ENCODE peak calls at places on chromosomes 5 and 9, in seven cellular contexts. One of them, this sample, is unnamed.

GRCh38 chr9:126745574-126746411 is 59.0 kb upstream of the ZBTB43 start:
- DNase-seq in fibroblast of mammary gland: no peak
- DNase-seq in choroid plexus epithelial cell: no peak
- DNase-seq in cardiac fibroblast: no peak
- DNase-seq in GM12878: no peak
- DNase-seq in CD8-positive, alpha-beta memory T cell: no peak
- DNase-seq in stomach: no peak
- DNase-seq in this sample: peak

GRCh38 chr5:6634327-6634713 is 1.1 kb downstream of the SRD5A1 start:
- DNase-seq in fibroblast of mammary gland: no peak
- DNase-seq in choroid plexus epithelial cell: peak
- DNase-seq in cardiac fibroblast: no peak
- DNase-seq in GM12878: no peak
- DNase-seq in CD8-positive, alpha-beta memory T cell: no peak
- DNase-seq in stomach: no peak
- DNase-seq in this sample: no peak

GRCh38 chr9:69768716-69769115 is 8.9 kb upstream of the PTAR1 start:
- DNase-seq in fibroblast of mammary gland: peak
- DNase-seq in choroid plexus epithelial cell: peak
- DNase-seq in cardiac fibroblast: peak
- DNase-seq in GM12878: no peak
- DNase-seq in CD8-positive, alpha-beta memory T cell: no peak
- DNase-seq in stomach: no peak
- DNase-seq in this sample: no peak

GRCh38 chr5:31232273-31232888 is 38.9 kb downstream of the CDH6 start:
- DNase-seq in fibroblast of mammary gland: peak
- DNase-seq in choroid plexus epithelial cell: peak
- DNase-seq in cardiac fibroblast: peak
- DNase-seq in GM12878: no peak
- DNase-seq in CD8-positive, alpha-beta memory T cell: no peak
- DNase-seq in stomach: no peak
- DNase-seq in this sample: peak

GRCh38 chr5:14227501-14227900 is 84.4 kb downstream of the TRIO start:
- DNase-seq in fibroblast of mammary gland: no peak
- DNase-seq in choroid plexus epithelial cell: no peak
- DNase-seq in cardiac fibroblast: no peak
- DNase-seq in GM12878: no peak
- DNase-seq in CD8-positive, alpha-beta memory T cell: no peak
- DNase-seq in stomach: no peak
- DNase-seq in this sample: no peak

GRCh38 chr9:32738501-32739172 is 44.7 kb upstream of the TMEM215 start:
- DNase-seq in fibroblast of mammary gland: peak
- DNase-seq in choroid plexus epithelial cell: no peak
- DNase-seq in cardiac fibroblast: peak
- DNase-seq in GM12878: no peak
- DNase-seq in CD8-positive, alpha-beta memory T cell: no peak
- DNase-seq in stomach: no peak
- DNase-seq in this sample: no peak

GRCh38 chr5:143968071-143968878 is 156.3 kb downstream of the HMHB1 start:
- DNase-seq in fibroblast of mammary gland: peak
- DNase-seq in choroid plexus epithelial cell: peak
- DNase-seq in cardiac fibroblast: peak
- DNase-seq in GM12878: peak
- DNase-seq in CD8-positive, alpha-beta memory T cell: no peak
- DNase-seq in stomach: no peak
- DNase-seq in this sample: peak

GRCh38 chr5:83401122-83401620 is 70.4 kb upstream of the VCAN start:
- DNase-seq in fibroblast of mammary gland: peak
- DNase-seq in choroid plexus epithelial cell: no peak
- DNase-seq in cardiac fibroblast: no peak
- DNase-seq in GM12878: peak
- DNase-seq in CD8-positive, alpha-beta memory T cell: no peak
- DNase-seq in stomach: no peak
- DNase-seq in this sample: no peak

GRCh38 chr5:76325876-76326491 is 77.1 kb upstream of the IQGAP2 start:
- DNase-seq in fibroblast of mammary gland: no peak
- DNase-seq in choroid plexus epithelial cell: no peak
- DNase-seq in cardiac fibroblast: no peak
- DNase-seq in GM12878: no peak
- DNase-seq in CD8-positive, alpha-beta memory T cell: peak
- DNase-seq in stomach: no peak
- DNase-seq in this sample: no peak

GRCh38 chr5:150489358-150490295 is 18.3 kb upstream of the NDST1 start:
- DNase-seq in fibroblast of mammary gland: peak
- DNase-seq in choroid plexus epithelial cell: peak
- DNase-seq in cardiac fibroblast: peak
- DNase-seq in GM12878: peak
- DNase-seq in CD8-positive, alpha-beta memory T cell: no peak
- DNase-seq in stomach: no peak
- DNase-seq in this sample: no peak
- H3K4me3 ChIP-seq in fibroblast of mammary gland: no peak
- H3K4me3 ChIP-seq in choroid plexus epithelial cell: no peak
- H3K4me3 ChIP-seq in cardiac fibroblast: peak
- H3K4me3 ChIP-seq in GM12878: peak
- H3K4me3 ChIP-seq in CD8-positive, alpha-beta memory T cell: no peak
- H3K4me3 ChIP-seq in stomach: peak
- H3K4me3 ChIP-seq in this sample: no peak

GRCh38 chr5:140174014-140174413 is 974 bp upstream of the CYSTM1 start:
- DNase-seq in fibroblast of mammary gland: no peak
- DNase-seq in choroid plexus epithelial cell: no peak
- DNase-seq in cardiac fibroblast: no peak
- DNase-seq in GM12878: no peak
- DNase-seq in CD8-positive, alpha-beta memory T cell: no peak
- DNase-seq in stomach: no peak
- DNase-seq in this sample: no peak
- H3K4me3 ChIP-seq in fibroblast of mammary gland: no peak
- H3K4me3 ChIP-seq in choroid plexus epithelial cell: no peak
- H3K4me3 ChIP-seq in cardiac fibroblast: no peak
- H3K4me3 ChIP-seq in GM12878: no peak
- H3K4me3 ChIP-seq in CD8-positive, alpha-beta memory T cell: no peak
- H3K4me3 ChIP-seq in stomach: peak
- H3K4me3 ChIP-seq in this sample: no peak

GRCh38 chr9:128393971-128394370 is 22.8 kb downstream of the URM1 start:
- DNase-seq in fibroblast of mammary gland: no peak
- DNase-seq in choroid plexus epithelial cell: no peak
- DNase-seq in cardiac fibroblast: no peak
- DNase-seq in GM12878: no peak
- DNase-seq in CD8-positive, alpha-beta memory T cell: no peak
- DNase-seq in stomach: no peak
- DNase-seq in this sample: no peak

GRCh38 chr9:128390813-128391711 is 19.9 kb downstream of the URM1 start:
- DNase-seq in fibroblast of mammary gland: no peak
- DNase-seq in choroid plexus epithelial cell: no peak
- DNase-seq in cardiac fibroblast: no peak
- DNase-seq in GM12878: no peak
- DNase-seq in CD8-positive, alpha-beta memory T cell: no peak
- DNase-seq in stomach: no peak
- DNase-seq in this sample: no peak

GRCh38 chr9:128391956-128392301 is 20.8 kb downstream of the URM1 start:
- DNase-seq in fibroblast of mammary gland: no peak
- DNase-seq in choroid plexus epithelial cell: no peak
- DNase-seq in cardiac fibroblast: no peak
- DNase-seq in GM12878: no peak
- DNase-seq in CD8-positive, alpha-beta memory T cell: no peak
- DNase-seq in stomach: no peak
- DNase-seq in this sample: no peak

GRCh38 chr9:128393171-128393761 is 22.1 kb downstream of the URM1 start:
- DNase-seq in fibroblast of mammary gland: no peak
- DNase-seq in choroid plexus epithelial cell: no peak
- DNase-seq in cardiac fibroblast: no peak
- DNase-seq in GM12878: no peak
- DNase-seq in CD8-positive, alpha-beta memory T cell: no peak
- DNase-seq in stomach: no peak
- DNase-seq in this sample: no peak

DNA sequence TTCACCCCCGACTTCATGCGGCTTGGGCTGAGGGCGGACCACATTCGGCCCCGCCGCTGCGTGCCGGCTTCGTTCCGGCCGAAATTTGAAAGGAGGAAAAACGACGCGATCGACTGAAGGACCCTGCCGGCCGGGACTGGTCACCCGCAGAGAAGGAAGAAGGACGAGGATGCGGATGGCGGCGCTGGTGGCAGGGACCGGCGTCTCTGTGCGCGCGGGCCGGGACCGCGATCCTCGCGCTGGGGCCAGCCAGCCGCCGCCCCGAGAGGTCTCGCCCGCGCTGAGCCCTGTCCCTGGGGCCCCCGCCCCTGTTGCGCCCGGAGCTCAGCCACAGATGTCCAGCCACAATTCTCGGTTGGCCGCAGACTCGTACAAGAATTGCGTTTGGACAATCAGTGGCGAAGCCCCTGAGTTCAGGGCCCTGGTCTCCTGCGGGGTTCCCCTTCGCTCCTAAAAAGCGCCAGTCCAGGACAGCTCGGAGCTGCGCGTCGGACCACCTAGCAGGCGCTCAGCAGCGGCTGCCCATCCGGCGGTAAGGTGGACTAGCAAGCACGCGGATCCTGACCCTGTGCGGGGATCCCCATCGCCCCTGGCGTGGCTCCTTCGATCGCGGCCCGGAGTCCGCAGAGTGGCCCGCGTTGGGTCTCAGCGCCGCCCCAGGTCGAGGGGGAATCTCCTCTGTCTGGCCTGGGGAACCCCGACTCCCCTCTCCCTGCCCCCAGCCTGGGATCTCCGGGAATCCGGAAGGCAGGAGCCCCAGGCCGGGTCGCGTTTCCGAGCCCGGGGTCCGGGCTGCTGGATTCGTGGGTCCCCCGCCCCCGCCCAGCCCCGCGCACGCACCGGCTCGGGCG is 21.4 kb downstream of the URM1 start:
- DNase-seq in fibroblast of mammary gland: no peak
- DNase-seq in choroid plexus epithelial cell: no peak
- DNase-seq in cardiac fibroblast: no peak
- DNase-seq in GM12878: no peak
- DNase-seq in CD8-positive, alpha-beta memory T cell: no peak
- DNase-seq in stomach: no peak
- DNase-seq in this sample: no peak
- H3K4me3 ChIP-seq in fibroblast of mammary gland: no peak
- H3K4me3 ChIP-seq in choroid plexus epithelial cell: no peak
- H3K4me3 ChIP-seq in cardiac fibroblast: no peak
- H3K4me3 ChIP-seq in GM12878: no peak
- H3K4me3 ChIP-seq in CD8-positive, alpha-beta memory T cell: no peak
- H3K4me3 ChIP-seq in stomach: no peak
- H3K4me3 ChIP-seq in this sample: no peak

DNA sequence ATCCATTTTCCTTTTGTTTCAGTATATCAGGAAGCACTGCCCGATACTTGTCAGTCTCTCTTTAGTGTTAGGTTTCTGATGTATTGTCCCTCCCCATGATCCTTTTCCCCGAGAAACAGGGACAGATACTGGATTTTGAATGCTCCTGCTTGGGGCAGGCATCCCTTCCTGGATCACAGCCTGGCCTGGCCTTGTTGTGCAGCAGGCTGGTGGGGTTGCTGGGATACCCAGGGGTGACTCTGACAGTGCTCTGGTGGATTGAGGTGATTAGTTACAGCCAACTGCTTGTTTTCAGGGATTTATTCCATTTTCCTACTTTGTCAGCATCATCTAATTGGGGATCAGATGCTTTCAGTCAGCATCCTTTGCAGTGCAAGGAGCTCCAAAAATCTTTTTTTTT is 127.0 kb upstream of the ELL2 start:
- DNase-seq in fibroblast of mammary gland: no peak
- DNase-seq in choroid plexus epithelial cell: no peak
- DNase-seq in cardiac fibroblast: no peak
- DNase-seq in GM12878: no peak
- DNase-seq in CD8-positive, alpha-beta memory T cell: no peak
- DNase-seq in stomach: no peak
- DNase-seq in this sample: no peak
- H3K4me3 ChIP-seq in fibroblast of mammary gland: no peak
- H3K4me3 ChIP-seq in choroid plexus epithelial cell: no peak
- H3K4me3 ChIP-seq in cardiac fibroblast: no peak
- H3K4me3 ChIP-seq in GM12878: no peak
- H3K4me3 ChIP-seq in CD8-positive, alpha-beta memory T cell: no peak
- H3K4me3 ChIP-seq in stomach: no peak
- H3K4me3 ChIP-seq in this sample: no peak

GRCh38 chr5:1293416-1293996 is 1.4 kb downstream of the TERT start:
- DNase-seq in fibroblast of mammary gland: no peak
- DNase-seq in choroid plexus epithelial cell: no peak
- DNase-seq in cardiac fibroblast: no peak
- DNase-seq in GM12878: no peak
- DNase-seq in CD8-positive, alpha-beta memory T cell: no peak
- DNase-seq in stomach: no peak
- DNase-seq in this sample: no peak
- H3K4me3 ChIP-seq in fibroblast of mammary gland: no peak
- H3K4me3 ChIP-seq in choroid plexus epithelial cell: no peak
- H3K4me3 ChIP-seq in cardiac fibroblast: no peak
- H3K4me3 ChIP-seq in GM12878: no peak
- H3K4me3 ChIP-seq in CD8-positive, alpha-beta memory T cell: no peak
- H3K4me3 ChIP-seq in stomach: no peak
- H3K4me3 ChIP-seq in this sample: no peak

GRCh38 chr9:120927125-120928014 is 774 bp upstream of the TRAF1 start:
- DNase-seq in fibroblast of mammary gland: no peak
- DNase-seq in choroid plexus epithelial cell: no peak
- DNase-seq in cardiac fibroblast: no peak
- DNase-seq in GM12878: no peak
- DNase-seq in CD8-positive, alpha-beta memory T cell: no peak
- DNase-seq in stomach: no peak
- DNase-seq in this sample: no peak
- H3K4me3 ChIP-seq in fibroblast of mammary gland: no peak
- H3K4me3 ChIP-seq in choroid plexus epithelial cell: no peak
- H3K4me3 ChIP-seq in cardiac fibroblast: no peak
- H3K4me3 ChIP-seq in GM12878: peak
- H3K4me3 ChIP-seq in CD8-positive, alpha-beta memory T cell: peak
- H3K4me3 ChIP-seq in stomach: peak
- H3K4me3 ChIP-seq in this sample: no peak

DNA sequence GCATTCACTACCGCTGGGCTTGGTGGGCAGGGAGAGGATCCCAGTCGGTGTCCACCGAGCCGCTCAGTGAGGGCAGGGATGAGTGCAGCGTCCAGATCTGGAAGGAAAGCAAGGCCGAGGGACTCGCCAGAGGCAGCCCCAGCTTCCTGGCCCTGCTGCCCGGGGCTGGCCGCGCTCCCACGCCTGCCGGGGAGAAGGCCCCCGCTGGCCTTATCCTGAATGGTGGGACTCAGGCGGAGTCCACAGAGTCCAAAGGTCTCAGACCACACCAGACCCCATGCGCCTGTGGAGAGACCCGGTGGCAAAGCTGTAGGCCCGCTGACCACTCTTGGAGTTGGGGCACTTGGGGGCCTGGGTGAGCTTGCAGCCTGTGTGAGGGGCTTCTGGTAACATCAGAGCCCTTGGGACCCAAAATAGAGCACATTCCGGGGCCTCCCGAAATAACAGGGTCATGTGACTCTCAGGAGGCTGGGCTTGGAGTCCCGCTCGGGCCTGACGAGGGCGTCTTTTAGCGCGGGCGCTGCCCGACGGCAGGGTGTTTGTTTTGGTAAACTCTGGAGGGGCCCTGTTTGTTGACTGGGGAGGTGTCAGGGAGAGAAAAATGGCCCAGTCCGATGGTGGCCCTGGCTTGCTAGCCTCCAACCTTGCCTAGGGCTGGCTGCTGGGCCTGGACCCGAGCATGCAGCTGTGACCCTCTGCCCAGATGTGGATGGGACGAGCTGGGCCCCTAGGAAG is 2.8 kb downstream of the RXRA start:
- DNase-seq in fibroblast of mammary gland: peak
- DNase-seq in choroid plexus epithelial cell: peak
- DNase-seq in cardiac fibroblast: peak
- DNase-seq in GM12878: no peak
- DNase-seq in CD8-positive, alpha-beta memory T cell: no peak
- DNase-seq in stomach: peak
- DNase-seq in this sample: no peak
- H3K4me3 ChIP-seq in fibroblast of mammary gland: peak
- H3K4me3 ChIP-seq in choroid plexus epithelial cell: peak
- H3K4me3 ChIP-seq in cardiac fibroblast: peak
- H3K4me3 ChIP-seq in GM12878: no peak
- H3K4me3 ChIP-seq in CD8-positive, alpha-beta memory T cell: no peak
- H3K4me3 ChIP-seq in stomach: peak
- H3K4me3 ChIP-seq in this sample: no peak